ENCODE peak calls at places on chromosome 15, in ten cellular contexts. N is dorsolateral prefrontal cortex, J is endodermal cell, G is gastrocnemius medialis, D is uterus, H is lower lobe of right lung, X is fibroblast of lung, O is spleen, W is body of pancreas, I is colonic mucosa. M is an unnamed sample.

GRCh38 chr15:59461521-59461920 is 23.5 kb downstream of the FAM81A start:
- DNase-seq in N (no peak), J (no peak), G (no peak), D (no peak), H (no peak), X (no peak), O (no peak), W (no peak), I (no peak), M (no peak)

GRCh38 chr15:36185438-36185837 is 394.0 kb upstream of the CDIN1 start:
- DNase-seq in N (no peak), J (no peak), G (no peak), D (no peak), H (no peak), X (no peak), O (no peak), W (no peak), I (no peak), M (no peak)

GRCh38 chr15:64161688-64162477 is 939 bp downstream of the PPIB start:
- DNase-seq in N (no peak), J (no peak), G (no peak), D (no peak), H (no peak), X (no peak), O (no peak), W (no peak), I (no peak), M (no peak)

GRCh38 chr15:66834863-66835557 is 133.0 kb downstream of the SMAD6 start:
- DNase-seq in N (no peak), J (peak), G (no peak), D (no peak), H (peak), X (peak), O (peak), W (no peak), I (no peak), M (no peak)

GRCh38 chr15:67521770-67522568 is 1.0 kb downstream of the C15orf61 start:
- DNase-seq in N (no peak), J (no peak), G (peak), D (no peak), H (no peak), X (peak), O (no peak), W (peak), I (no peak), M (no peak)

GRCh38 chr15:70235347-70235746 is 137.6 kb upstream of the TLE3 start:
- DNase-seq in N (no peak), J (peak), G (no peak), D (no peak), H (no peak), X (no peak), O (peak), W (no peak), I (no peak), M (no peak)

GRCh38 chr15:35784745-35785144 is 238.8 kb upstream of the DPH6 start:
- DNase-seq in N (no peak), J (peak), G (no peak), D (no peak), H (no peak), X (no peak), O (no peak), W (peak), I (no peak), M (no peak)

GRCh38 chr15:83018477-83018876 is 7.0 kb upstream of the C15orf40 start:
- DNase-seq in N (no peak), J (no peak), G (no peak), D (no peak), H (no peak), X (no peak), O (no peak), W (no peak), I (no peak), M (no peak)

GRCh38 chr15:91723959-91724358 is 129.5 kb upstream of the SLCO3A1 start:
- DNase-seq in N (no peak), J (no peak), G (no peak), D (no peak), H (no peak), X (no peak), O (no peak), W (no peak), I (no peak), M (no peak)

GRCh38 chr15:52680041-52680391 is 828 bp upstream of the ATOSA start:
- DNase-seq in N (no peak), J (no peak), G (no peak), D (no peak), H (no peak), X (peak), O (no peak), W (no peak), I (no peak), M (no peak)

GRCh38 chr15:91886878-91887277 is 33.4 kb downstream of the SLCO3A1 start:
- DNase-seq in N (no peak), J (no peak), G (no peak), D (no peak), H (no peak), X (no peak), O (no peak), W (no peak), I (no peak), M (no peak)

GRCh38 chr15:65339926-65340325 is 35.4 kb downstream of the RNU5B-1 start:
- DNase-seq in N (no peak), J (peak), G (no peak), D (no peak), H (no peak), X (no peak), O (peak), W (no peak), I (peak), M (no peak)

GRCh38 chr15:64597469-64597806 is 137.1 kb downstream of the ZNF609 start:
- DNase-seq in N (no peak), J (no peak), G (no peak), D (no peak), H (no peak), X (no peak), O (no peak), W (no peak), I (no peak), M (no peak)

GRCh38 chr15:29141206-29141907 is 128.3 kb downstream of the NSMCE3 start:
- DNase-seq in N (no peak), J (peak), G (no peak), D (no peak), H (no peak), X (peak), O (no peak), W (no peak), I (no peak), M (no peak)

GRCh38 chr15:33623010-33623409 is 312.2 kb downstream of the RYR3 start:
- DNase-seq in N (no peak), J (peak), G (no peak), D (no peak), H (no peak), X (no peak), O (no peak), W (no peak), I (no peak), M (no peak)
- TF ChIP-seq CTCF in N (no peak), J (peak), G (no peak), D (no peak), H (no peak), X (no peak), O (no peak), W (no peak), I (no peak), M (no peak)

GRCh38 chr15:41932939-41933725 is 39.2 kb downstream of the EHD4 start:
- DNase-seq in N (no peak), J (peak), G (no peak), D (no peak), H (no peak), X (no peak), O (no peak), W (no peak), I (no peak), M (no peak)
- H3K27ac ChIP-seq in N (no peak), J (no peak), G (no peak), D (peak), H (peak), X (no peak), O (peak), W (peak), I (peak), M (peak)

DNA sequence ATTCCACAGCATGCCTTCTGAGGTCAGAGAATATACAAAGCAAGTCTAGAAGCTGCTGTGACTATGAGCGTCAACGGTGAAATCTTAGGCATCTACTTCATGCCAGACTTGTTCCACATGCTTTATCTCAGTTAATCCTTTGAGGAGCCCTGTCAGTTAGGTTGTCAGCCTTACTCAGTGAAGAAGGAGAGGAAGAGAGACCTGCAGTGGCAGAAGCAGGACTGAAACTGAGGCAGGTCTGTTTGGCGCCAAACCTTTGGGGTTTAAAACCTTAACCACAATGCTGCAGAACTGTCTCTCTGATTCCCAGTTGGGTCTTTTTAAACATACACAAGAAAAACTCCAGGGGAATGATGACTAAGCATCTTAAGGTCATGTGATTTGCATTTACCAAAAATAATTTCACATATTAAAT is 139.0 kb upstream of the LIPC start:
- DNase-seq in N (no peak), J (no peak), G (no peak), D (no peak), H (no peak), X (peak), O (no peak), W (no peak), I (no peak), M (no peak)
- TF ChIP-seq CTCF in N (no peak), J (no peak), G (no peak), D (no peak), H (no peak), X (no peak), O (no peak), W (no peak), I (no peak), M (no peak)

DNA sequence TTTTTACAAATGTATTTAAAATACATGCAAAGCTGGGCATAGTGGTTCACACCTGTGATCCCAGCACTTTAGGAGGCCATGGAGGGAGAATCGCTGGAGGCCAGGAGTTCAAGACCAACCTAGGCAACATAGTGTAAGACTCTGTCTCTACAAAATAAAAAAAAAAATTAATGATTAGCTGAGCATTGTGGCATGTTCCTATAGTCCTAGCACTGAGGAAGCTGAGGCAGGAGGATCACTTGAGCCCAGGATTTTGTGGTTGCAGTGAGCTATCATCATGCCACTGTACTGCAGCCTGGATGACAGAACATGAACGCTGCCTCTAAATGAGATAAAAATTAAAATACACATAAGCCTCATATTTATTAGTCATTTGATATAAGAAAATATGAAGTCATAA is 142.8 kb downstream of the TCF12 start:
- DNase-seq in N (no peak), J (no peak), G (no peak), D (no peak), H (no peak), X (peak), O (no peak), W (no peak), I (no peak), M (no peak)
- H3K27ac ChIP-seq in N (peak), J (no peak), G (no peak), D (no peak), H (no peak), X (peak), O (no peak), W (no peak), I (no peak), M (no peak)

DNA sequence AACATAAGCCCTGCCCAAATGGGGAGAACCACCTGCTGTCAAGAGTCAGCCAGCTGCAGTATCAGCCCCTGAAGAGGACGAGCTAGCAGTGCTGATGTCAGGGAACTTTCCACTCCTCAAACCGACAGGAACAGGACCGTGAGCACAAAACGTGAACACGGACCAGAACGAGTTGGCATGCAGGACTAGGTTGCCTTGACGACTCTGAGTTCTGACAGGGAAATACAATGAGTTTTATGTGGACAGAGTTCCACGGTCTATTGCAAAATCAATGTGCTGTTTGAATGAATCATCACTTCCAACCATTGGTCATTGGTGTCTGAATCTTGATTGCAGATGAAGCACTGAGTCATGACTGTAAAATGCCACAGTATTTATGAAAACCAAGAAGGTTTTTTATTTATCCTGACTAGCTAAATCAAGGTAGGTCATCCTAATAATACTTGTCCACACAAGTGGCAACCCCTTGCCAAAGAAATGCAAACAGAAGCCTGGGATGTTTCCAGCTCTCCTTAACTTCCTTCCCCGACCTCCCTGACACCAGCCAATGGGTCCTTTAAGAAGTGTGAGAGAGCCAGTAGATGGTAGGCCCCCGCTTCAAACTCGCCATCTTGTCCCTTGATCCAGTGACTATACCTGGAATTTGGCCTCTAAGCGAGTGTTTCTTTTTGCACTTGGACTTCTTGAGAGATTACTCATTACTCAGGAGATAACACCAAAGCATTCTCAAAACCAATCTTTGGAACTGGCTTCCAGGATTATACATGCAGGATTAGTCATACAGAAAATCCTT is 119.6 kb downstream of the ASB7 start:
- DNase-seq in N (peak), J (peak), G (peak), D (peak), H (peak), X (peak), O (no peak), W (peak), I (peak), M (peak)
- TF ChIP-seq CTCF in N (no peak), J (no peak), G (no peak), D (no peak), H (no peak), X (no peak), O (no peak), W (no peak), I (no peak), M (no peak)

DNA sequence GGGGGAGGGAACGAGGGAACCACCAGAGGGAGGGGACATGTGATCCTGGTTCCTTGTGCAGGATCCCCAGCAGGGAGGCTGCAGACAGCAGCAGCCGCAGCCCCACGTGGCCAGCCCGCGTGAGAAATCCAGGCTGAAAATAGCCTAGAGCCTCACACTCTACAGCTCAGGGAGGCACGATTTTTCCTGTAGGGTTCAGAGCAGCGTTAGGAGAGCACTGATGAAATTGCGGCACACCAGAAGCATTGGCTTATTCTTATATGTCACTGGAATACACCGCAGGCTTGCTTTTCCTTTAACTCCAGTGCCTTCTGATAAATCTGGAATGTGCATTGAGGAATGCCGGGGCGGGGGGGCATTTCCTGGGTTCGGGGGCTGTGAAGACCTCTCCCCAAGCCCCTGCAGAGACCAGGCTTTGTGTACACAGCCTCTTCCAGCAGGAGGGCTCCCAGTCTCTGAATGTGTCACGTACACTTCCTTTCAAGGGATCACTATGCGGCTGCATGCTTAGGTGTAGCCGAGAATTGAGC is 193.0 kb downstream of the ATP10A start:
- DNase-seq in N (peak), J (peak), G (peak), D (peak), H (no peak), X (peak), O (no peak), W (peak), I (peak), M (no peak)
- H3K27ac ChIP-seq in N (peak), J (peak), G (peak), D (peak), H (no peak), X (no peak), O (no peak), W (no peak), I (no peak), M (no peak)

GRCh38 chr15:50107591-50108408 is 11.2 kb downstream of the ATP8B4 start:
- DNase-seq in N (no peak), J (no peak), G (no peak), D (no peak), H (peak), X (no peak), O (peak), W (no peak), I (no peak), M (no peak)

GRCh38 chr15:50108446-50108845 is 10.6 kb downstream of the ATP8B4 start:
- DNase-seq in N (no peak), J (no peak), G (no peak), D (no peak), H (no peak), X (no peak), O (no peak), W (no peak), I (no peak), M (no peak)

GRCh38 chr15:50109086-50109987 is 9.7 kb downstream of the ATP8B4 start:
- DNase-seq in N (no peak), J (no peak), G (no peak), D (no peak), H (no peak), X (peak), O (no peak), W (no peak), I (no peak), M (no peak)

GRCh38 chr15:50106438-50106837 is 12.6 kb downstream of the ATP8B4 start:
- DNase-seq in N (no peak), J (no peak), G (no peak), D (no peak), H (no peak), X (no peak), O (no peak), W (no peak), I (no peak), M (no peak)

DNA sequence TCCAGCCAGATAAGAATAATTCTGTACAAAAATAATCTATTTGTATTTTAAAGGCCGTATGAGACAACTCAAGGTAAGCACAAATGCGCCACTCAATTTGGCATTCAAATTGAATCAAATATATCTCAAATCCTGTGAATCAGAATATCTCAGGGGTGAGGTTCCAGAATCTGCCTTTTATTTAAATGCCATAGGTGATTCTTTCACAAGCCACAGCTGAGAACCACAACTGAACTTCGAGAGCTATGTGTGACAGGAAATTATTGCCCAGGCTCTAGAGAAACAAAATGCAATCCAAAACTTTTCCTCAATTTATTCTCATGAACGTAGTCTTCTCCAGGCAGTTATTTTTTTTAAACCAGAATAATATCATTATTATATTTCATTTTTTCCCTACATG is 11.9 kb downstream of the ATP8B4 start:
- DNase-seq in N (no peak), J (no peak), G (no peak), D (no peak), H (no peak), X (no peak), O (no peak), W (no peak), I (no peak), M (no peak)
- TF ChIP-seq CTCF in N (no peak), J (no peak), G (no peak), D (no peak), H (no peak), X (no peak), O (no peak), W (no peak), I (no peak), M (no peak)